ENCODE peak calls at places on chromosome 3, in four cellular contexts. One of them, this sample, is unnamed.

GRCh38 chr3:146314871-146315270 is 64.0 kb upstream of the PLSCR4 start:
- DNase-seq in CD8-positive, alpha-beta memory T cell: no peak
- DNase-seq in HS-27A: no peak
- DNase-seq in NCI-H1048: no peak
- DNase-seq in this sample: no peak

GRCh38 chr3:175940881-175941280 is 1081.7 kb downstream of the NAALADL2 start:
- DNase-seq in CD8-positive, alpha-beta memory T cell: no peak
- DNase-seq in HS-27A: peak
- DNase-seq in NCI-H1048: peak
- DNase-seq in this sample: no peak

GRCh38 chr3:30521156-30521555 is 85.2 kb upstream of the TGFBR2 start:
- DNase-seq in CD8-positive, alpha-beta memory T cell: no peak
- DNase-seq in HS-27A: no peak
- DNase-seq in NCI-H1048: no peak
- DNase-seq in this sample: no peak

GRCh38 chr3:18758047-18758704 is 333.0 kb upstream of the SATB1 start:
- DNase-seq in CD8-positive, alpha-beta memory T cell: peak
- DNase-seq in HS-27A: peak
- DNase-seq in NCI-H1048: peak
- DNase-seq in this sample: no peak

GRCh38 chr3:29494305-29495036 is 213.6 kb downstream of the RBMS3 start:
- DNase-seq in CD8-positive, alpha-beta memory T cell: no peak
- DNase-seq in HS-27A: no peak
- DNase-seq in NCI-H1048: no peak
- DNase-seq in this sample: peak

GRCh38 chr3:137612293-137612692 is 151.8 kb upstream of the SOX14 start:
- DNase-seq in CD8-positive, alpha-beta memory T cell: no peak
- DNase-seq in HS-27A: no peak
- DNase-seq in NCI-H1048: no peak
- DNase-seq in this sample: no peak

GRCh38 chr3:172397716-172398405 is 50.4 kb downstream of the GHSR start:
- DNase-seq in CD8-positive, alpha-beta memory T cell: no peak
- DNase-seq in HS-27A: no peak
- DNase-seq in NCI-H1048: no peak
- DNase-seq in this sample: peak

GRCh38 chr3:18061737-18062136 is 319.3 kb upstream of the TBC1D5 start:
- DNase-seq in CD8-positive, alpha-beta memory T cell: no peak
- DNase-seq in HS-27A: no peak
- DNase-seq in NCI-H1048: no peak
- DNase-seq in this sample: no peak

GRCh38 chr3:139127101-139127500 is 82.4 kb upstream of the PRR23C start:
- DNase-seq in CD8-positive, alpha-beta memory T cell: no peak
- DNase-seq in HS-27A: no peak
- DNase-seq in NCI-H1048: no peak
- DNase-seq in this sample: peak

GRCh38 chr3:42498791-42499477 is 3.5 kb upstream of the VIPR1 start:
- DNase-seq in CD8-positive, alpha-beta memory T cell: no peak
- DNase-seq in HS-27A: no peak
- DNase-seq in NCI-H1048: no peak
- DNase-seq in this sample: no peak

GRCh38 chr3:12309716-12310115 is 20.8 kb downstream of the PPARG start:
- DNase-seq in CD8-positive, alpha-beta memory T cell: no peak
- DNase-seq in HS-27A: no peak
- DNase-seq in NCI-H1048: no peak
- DNase-seq in this sample: no peak

This sample was measured in foreskin fibroblast.